ENCODE peak calls at places on chromosomes 7 and 10, in four cellular contexts. N is RWPE2, K is fibroblast of mammary gland, J is transverse colon. Z is an unnamed sample.

GRCh38 chr7:120400806-120401455 is 128.0 kb downstream of the KCND2 start:
- DNase-seq in J (no peak), K (no peak), N (no peak), Z (no peak)

GRCh38 chr10:80280071-80280800 is 9.2 kb downstream of the MAT1A start:
- DNase-seq in K (no peak), N (no peak), J (no peak), Z (no peak)

GRCh38 chr7:760006-760405 is 32.9 kb upstream of the PRKAR1B start:
- DNase-seq in J (no peak), N (no peak), K (no peak), Z (no peak)

GRCh38 chr10:70666960-70667798 is 5.1 kb upstream of the ADAMTS14 start:
- DNase-seq in N (no peak), J (no peak), K (no peak), Z (no peak)

GRCh38 chr7:22672892-22673637 is 53.9 kb upstream of the IL6 start:
- DNase-seq in N (no peak), J (no peak), K (no peak), Z (no peak)

GRCh38 chr7:31699050-31699449 is 12.0 kb downstream of the PPP1R17 start:
- DNase-seq in K (no peak), J (no peak), N (no peak), Z (no peak)

GRCh38 chr10:78692071-78692470 is 376.7 kb upstream of the ZMIZ1 start:
- DNase-seq in N (no peak), K (no peak), J (no peak), Z (no peak)

GRCh38 chr10:47379445-47379785 is 4.7 kb downstream of the ZNF488 start:
- DNase-seq in K (no peak), J (no peak), N (no peak), Z (no peak)

GRCh38 chr7:76069238-76069638 is 21.3 kb downstream of the MDH2 start:
- DNase-seq in J (peak), N (no peak), K (peak), Z (no peak)

GRCh38 chr7:78149787-78150186 is 351.2 kb downstream of the PHTF2 start:
- DNase-seq in N (no peak), J (no peak), K (peak), Z (no peak)

GRCh38 chr10:58925381-58925780 is 251.1 kb upstream of the PHYHIPL start:
- DNase-seq in N (no peak), K (no peak), J (no peak), Z (no peak)

GRCh38 chr10:93703066-93703465 is 674 bp upstream of the FRA10AC1 start:
- DNase-seq in J (no peak), K (peak), N (no peak), Z (no peak)

GRCh38 chr10:5951167-5951711 is 26.1 kb downstream of the IL15RA start:
- DNase-seq in K (peak), N (no peak), J (no peak), Z (no peak)

GRCh38 chr10:72009062-72009429 is 44.9 kb downstream of the CHST3 start:
- DNase-seq in K (no peak), J (no peak), N (no peak), Z (no peak)

GRCh38 chr10:75972494-75973276 is 541.3 kb downstream of the LRMDA start:
- DNase-seq in N (no peak), K (peak), J (no peak), Z (no peak)

GRCh38 chr10:9613338-9613737 is 1404.3 kb upstream of the CELF2 start:
- DNase-seq in K (peak), J (no peak), N (no peak), Z (no peak)

GRCh38 chr10:96112531-96112930 is 17.6 kb upstream of the ZNF518A start:
- DNase-seq in J (no peak), K (no peak), N (no peak), Z (no peak)

GRCh38 chr7:46282155-46282554 is 361.1 kb upstream of the IGFBP3 start:
- DNase-seq in J (no peak), N (no peak), K (no peak), Z (no peak)

GRCh38 chr10:78267070-78267469 is 233.4 kb downstream of the RPS24 start:
- DNase-seq in N (no peak), K (no peak), J (no peak), Z (no peak)

GRCh38 chr10:132434405-132435005 is 37.5 kb downstream of the PWWP2B start:
- DNase-seq in N (no peak), J (no peak), K (no peak), Z (no peak)

GRCh38 chr10:126250527-126251310 is 137.6 kb downstream of the ADAM12 start:
- DNase-seq in K (peak), J (no peak), N (no peak), Z (no peak)

GRCh38 chr7:25795824-25796235 is 356.2 kb upstream of the NFE2L3 start:
- DNase-seq in J (no peak), K (peak), N (no peak), Z (no peak)

GRCh38 chr7:143401265-143401664 is 7.4 kb downstream of the EPHA1 start:
- DNase-seq in K (no peak), J (no peak), N (no peak), Z (no peak)

GRCh38 chr10:59905735-59906416 is 480 bp downstream of the CCDC6 start:
- DNase-seq in N (no peak), J (peak), K (peak), Z (peak)

GRCh38 chr7:46854958-46855473 is 726.9 kb downstream of the TNS3 start:
- DNase-seq in K (peak), N (no peak), J (no peak), Z (no peak)

GRCh38 chr7:47819054-47819920 is 129.0 kb downstream of the PKD1L1 start:
- DNase-seq in N (no peak), J (peak), K (peak), Z (peak)

GRCh38 chr10:72097448-72098300 is 9.3 kb upstream of the SPOCK2 start:
- DNase-seq in J (no peak), K (peak), N (no peak), Z (no peak)

GRCh38 chr7:98472391-98473002 is 71.6 kb upstream of the BAIAP2L1 start:
- DNase-seq in N (no peak), J (no peak), K (no peak), Z (no peak)

GRCh38 chr10:73433538-73433867 is at the start of gene MSS51:
- DNase-seq in J (no peak), N (no peak), K (no peak), Z (no peak)

GRCh38 chr7:114949227-114949626 is 27.3 kb downstream of the MDFIC start:
- DNase-seq in N (no peak), J (no peak), K (no peak), Z (no peak)

GRCh38 chr10:110671788-110672579 is 27.8 kb downstream of the RBM20 start:
- DNase-seq in K (peak), N (peak), J (peak), Z (peak)

GRCh38 chr10:97643586-97643985 is 3.1 kb downstream of the PI4K2A start:
- DNase-seq in N (no peak), J (no peak), K (no peak), Z (no peak)

GRCh38 chr10:133276435-133277201 is at the start of gene ADAM8:
- DNase-seq in N (no peak), J (peak), K (no peak), Z (no peak)

GRCh38 chr7:24381919-24382505 is 98.0 kb downstream of the NPY start:
- DNase-seq in N (no peak), K (peak), J (no peak), Z (no peak)

GRCh38 chr7:40922316-40922670 is 780.6 kb downstream of the INHBA start:
- DNase-seq in J (no peak), K (peak), N (peak), Z (no peak)

GRCh38 chr7:80735330-80735729 is 96.9 kb downstream of the CD36 start:
- DNase-seq in N (no peak), K (no peak), J (no peak), Z (no peak)

GRCh38 chr7:80729586-80730320 is 91.3 kb downstream of the CD36 start:
- DNase-seq in K (peak), N (no peak), J (no peak), Z (no peak)

GRCh38 chr7:80726731-80727130 is 88.3 kb downstream of the CD36 start:
- DNase-seq in J (no peak), K (no peak), N (no peak), Z (no peak)

GRCh38 chr7:80736371-80736770 is 97.9 kb downstream of the CD36 start:
- DNase-seq in J (no peak), N (no peak), K (peak), Z (no peak)

DNA sequence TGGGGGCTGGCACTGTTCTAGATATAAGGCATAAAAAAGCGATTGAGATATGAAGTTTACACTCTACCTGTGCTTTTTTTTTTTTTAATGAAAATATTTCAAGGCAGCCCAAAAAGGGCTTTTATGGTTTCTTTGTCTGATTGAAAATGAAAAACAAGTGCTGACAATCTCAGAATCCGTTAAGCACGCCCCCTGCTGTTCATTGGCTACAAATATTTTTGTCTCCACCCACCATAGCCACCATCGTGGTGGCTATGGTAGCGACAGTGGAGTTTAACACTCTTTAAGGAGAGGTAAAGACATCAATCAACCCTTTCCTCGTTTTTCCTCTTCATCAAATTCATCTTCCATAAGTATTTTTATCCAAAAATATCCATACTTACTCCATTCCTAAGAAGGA is 94.2 kb downstream of the CD36 start:
- DNase-seq in K (peak), J (no peak), N (no peak), Z (no peak)
- TF ChIP-seq CTCF in K (peak), J (no peak), N (peak), Z (peak)

GRCh38 chr7:38411404-38411803 is 138.0 kb upstream of the TARP start:
- DNase-seq in K (peak), N (no peak), J (no peak), Z (no peak)
- TF ChIP-seq CTCF in K (peak), N (peak), J (no peak), Z (peak)

GRCh38 chr10:118823256-118823907 is 68.6 kb upstream of the CACUL1 start:
- DNase-seq in K (no peak), J (no peak), N (no peak), Z (no peak)

GRCh38 chr10:118832242-118832651 is 77.5 kb upstream of the CACUL1 start:
- DNase-seq in N (no peak), J (peak), K (no peak), Z (no peak)

DNA sequence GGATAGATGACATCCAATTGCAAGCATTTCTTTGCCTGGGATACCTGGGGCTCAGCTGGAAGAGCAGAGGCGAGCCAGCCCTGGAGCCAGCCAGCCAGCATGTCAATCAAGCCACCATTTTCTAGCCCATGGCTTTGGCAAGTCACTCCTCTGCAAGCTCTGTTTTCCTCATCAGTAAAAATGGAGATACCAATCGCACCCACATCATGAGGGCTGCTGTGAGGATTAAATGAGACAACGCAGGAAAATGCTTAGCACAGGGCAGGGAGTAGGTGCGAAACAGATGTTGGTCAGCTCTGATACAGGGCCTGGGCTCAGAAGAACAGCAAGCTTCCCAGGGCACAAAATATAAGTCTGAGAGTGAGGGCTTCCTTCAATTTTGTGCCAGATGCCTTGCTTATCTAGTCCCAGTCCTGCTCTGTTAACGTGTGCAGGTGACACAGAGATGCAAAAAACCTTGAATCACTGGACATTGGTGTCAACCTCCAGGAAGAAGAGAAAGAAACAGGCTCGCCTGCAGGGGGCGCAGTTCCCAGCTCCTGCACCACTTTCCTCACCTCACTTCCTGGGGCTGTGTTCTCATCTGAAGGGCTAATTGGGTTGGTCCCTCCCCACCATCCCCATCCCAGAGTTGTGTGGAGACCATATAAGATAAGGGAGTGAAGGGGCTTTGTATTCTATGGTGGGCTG is 72.8 kb upstream of the CACUL1 start:
- DNase-seq in K (no peak), J (no peak), N (no peak), Z (no peak)
- TF ChIP-seq CTCF in K (peak), J (peak), N (peak), Z (peak)

GRCh38 chr10:124791378-124792348 is at the start of gene EEF1AKMT2:
- DNase-seq in K (peak), J (peak), N (peak), Z (peak)
- TF ChIP-seq CTCF in K (no peak), J (peak), N (peak), Z (peak)

GRCh38 chr7:50681451-50682045 is 101.1 kb downstream of the GRB10 start:
- DNase-seq in N (no peak), J (no peak), K (no peak), Z (no peak)

GRCh38 chr7:50676754-50677153 is 105.9 kb downstream of the GRB10 start:
- DNase-seq in N (no peak), K (no peak), J (no peak), Z (peak)

GRCh38 chr7:50677279-50677996 is 105.3 kb downstream of the GRB10 start:
- DNase-seq in K (no peak), J (no peak), N (no peak), Z (no peak)

GRCh38 chr7:50678586-50678985 is 104.1 kb downstream of the GRB10 start:
- DNase-seq in J (no peak), N (no peak), K (no peak), Z (no peak)

GRCh38 chr7:50679218-50680007 is 103.3 kb downstream of the GRB10 start:
- DNase-seq in K (peak), J (no peak), N (no peak), Z (no peak)
- TF ChIP-seq CTCF in K (peak), J (peak), N (peak), Z (peak)

GRCh38 chr10:121596668-121597503 is 1.4 kb downstream of the FGFR2 start:
- DNase-seq in N (peak), K (no peak), J (peak), Z (no peak)
- TF ChIP-seq CTCF in N (peak), K (no peak), J (no peak), Z (no peak)

GRCh38 chr7:16891338-16891737 is 9.6 kb upstream of the AGR3 start:
- DNase-seq in K (peak), J (peak), N (no peak), Z (no peak)
- TF ChIP-seq CTCF in K (peak), J (peak), N (peak), Z (peak)

DNA sequence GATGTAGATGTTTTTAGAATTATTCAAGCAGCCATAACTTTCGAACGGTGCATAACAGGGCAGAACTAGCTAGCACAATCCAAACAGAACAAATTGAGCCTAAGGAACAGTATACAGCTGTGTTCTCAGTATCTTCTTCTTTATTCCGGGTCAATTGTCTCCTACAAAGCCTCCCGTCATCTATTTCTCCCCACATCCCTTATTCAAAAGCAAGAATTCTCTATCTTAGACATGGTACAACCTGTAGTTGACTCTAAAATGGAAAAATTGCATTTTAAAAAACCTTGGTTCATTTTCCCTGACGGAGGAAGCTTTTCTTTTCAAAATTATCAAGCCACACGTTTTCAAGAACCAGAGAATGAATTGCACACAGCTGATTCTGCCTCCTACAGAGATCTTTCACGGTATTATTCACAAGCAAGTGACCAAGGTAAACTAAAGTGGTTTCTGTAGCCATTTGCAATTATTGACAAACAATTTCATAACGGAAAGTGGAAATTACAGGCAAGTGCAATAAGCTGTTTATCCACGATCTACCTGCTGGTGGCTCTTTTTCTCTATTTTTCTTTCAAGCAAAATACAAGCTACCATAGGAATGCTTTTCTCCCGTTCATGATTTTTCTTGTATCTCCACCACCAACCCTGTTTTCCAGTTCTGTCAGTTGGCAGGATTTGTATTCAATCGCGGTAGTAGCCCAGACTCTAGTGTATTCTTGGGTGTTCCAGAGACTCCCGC is 2.3 kb downstream of the GRM8 start:
- DNase-seq in J (no peak), N (no peak), K (no peak), Z (no peak)
- TF ChIP-seq CTCF in J (no peak), N (no peak), K (peak), Z (peak)

DNA sequence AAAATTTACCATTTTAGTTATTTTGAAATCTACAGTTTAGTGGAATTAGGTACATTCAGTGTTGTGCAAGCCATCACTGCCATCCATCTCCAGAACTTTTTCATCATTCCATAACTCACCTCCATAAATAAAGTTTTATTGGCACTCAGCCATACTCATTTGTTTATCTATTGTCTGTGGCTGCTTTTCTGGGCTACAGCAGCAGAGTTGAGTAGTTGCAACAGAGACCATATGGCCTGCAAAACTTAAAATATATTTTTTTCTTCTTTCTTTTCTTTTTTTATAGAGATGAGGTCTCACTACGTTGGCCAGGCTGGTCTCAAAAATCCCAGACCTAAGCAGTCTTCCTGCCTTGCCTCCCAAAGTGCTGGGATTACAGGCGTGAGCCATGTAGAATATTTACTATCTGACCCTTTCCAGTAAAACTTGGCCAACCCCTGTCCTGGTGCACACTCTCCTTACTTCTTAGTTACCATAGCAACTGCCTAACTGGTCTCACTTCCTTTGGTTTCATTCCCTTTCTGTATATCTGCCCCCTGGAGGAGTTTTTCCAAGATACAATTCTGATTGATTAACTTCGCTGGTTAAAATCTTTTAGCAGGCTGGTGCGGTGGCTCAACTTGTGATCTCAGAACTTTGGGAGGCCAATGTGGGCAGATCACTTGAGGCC is 133.2 kb downstream of the CUX1 start:
- DNase-seq in J (no peak), K (peak), N (no peak), Z (no peak)
- TF ChIP-seq CTCF in J (no peak), K (peak), N (peak), Z (peak)